ENCODE peak calls at places on chromosomes 6 and 20, in five cellular contexts. O is GM13976, V is spleen, T is psoas muscle, N is A549. W is an unnamed sample.

GRCh38 chr6:14263881-14264424 is 146.4 kb downstream of the CD83 start:
- DNase-seq in O (no peak), V (no peak), T (no peak), N (no peak), W (no peak)

GRCh38 chr6:16239798-16240123 is 1.4 kb downstream of the GMPR start:
- DNase-seq in O (no peak), V (no peak), T (no peak), N (peak), W (no peak)

GRCh38 chr6:5084192-5084786 is 852 bp upstream of the PPP1R3G start:
- DNase-seq in O (peak), V (peak), T (peak), N (no peak), W (no peak)

GRCh38 chr6:146287691-146288369 is 255.8 kb upstream of the RAB32 start:
- DNase-seq in O (no peak), V (no peak), T (no peak), N (no peak), W (no peak)

GRCh38 chr6:150169609-150170008 is 26.8 kb downstream of the PPP1R14C start:
- DNase-seq in O (no peak), V (no peak), T (no peak), N (no peak), W (no peak)

GRCh38 chr6:118893095-118893881 is 664 bp upstream of the ASF1A start:
- DNase-seq in O (peak), V (no peak), T (no peak), N (peak), W (no peak)

GRCh38 chr6:138590796-138591709 is 91.8 kb upstream of the NHSL1 start:
- DNase-seq in O (peak), V (no peak), T (no peak), N (peak), W (no peak)

GRCh38 chr6:27608916-27609883 is 136.3 kb upstream of the ZNF184 start:
- DNase-seq in O (peak), V (no peak), T (no peak), N (peak), W (peak)

GRCh38 chr6:137884428-137884827 is 17.4 kb downstream of the TNFAIP3 start:
- DNase-seq in O (no peak), V (no peak), T (no peak), N (no peak), W (no peak)

GRCh38 chr6:89035252-89036106 is 45.1 kb upstream of the PNRC1 start:
- DNase-seq in O (no peak), V (no peak), T (peak), N (peak), W (peak)

GRCh38 chr20:32116079-32116521 is 6.6 kb downstream of the TM9SF4 start:
- DNase-seq in O (no peak), V (no peak), T (no peak), N (no peak), W (peak)

DNA sequence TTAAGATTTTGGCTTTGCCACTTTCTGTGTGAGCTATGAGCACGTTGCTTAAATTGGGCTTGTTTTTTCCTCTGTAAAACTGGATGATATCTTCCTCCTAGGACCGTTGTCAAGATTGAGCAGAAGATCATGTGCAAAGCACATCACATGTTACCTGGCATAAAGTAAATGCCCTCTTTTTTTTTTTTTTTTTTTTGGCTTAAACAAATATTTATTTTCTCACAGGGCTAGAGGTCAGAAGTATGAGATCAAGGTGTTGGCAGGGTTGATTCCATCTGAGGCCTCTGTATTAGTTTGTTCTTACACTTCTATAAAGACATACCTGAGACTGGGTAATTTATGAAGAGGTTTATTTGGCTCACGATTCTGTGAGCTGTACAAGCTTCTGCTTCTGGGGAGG is 42.7 kb downstream of the TOX2 start:
- DNase-seq in O (no peak), V (no peak), T (no peak), N (no peak), W (no peak)
- TF ChIP-seq CTCF in O (no peak), V (no peak), T (no peak), N (no peak), W (no peak)

GRCh38 chr6:40848868-40849524 is 190.0 kb downstream of the UNC5CL start:
- DNase-seq in O (no peak), V (no peak), T (no peak), N (no peak), W (no peak)

GRCh38 chr6:40854592-40854991 is 184.4 kb downstream of the UNC5CL start:
- DNase-seq in O (no peak), V (no peak), T (no peak), N (no peak), W (no peak)

GRCh38 chr6:40856271-40856670 is 182.8 kb downstream of the UNC5CL start:
- DNase-seq in O (no peak), V (no peak), T (no peak), N (no peak), W (no peak)

GRCh38 chr6:40855481-40855880 is 183.5 kb downstream of the UNC5CL start:
- DNase-seq in O (no peak), V (no peak), T (no peak), N (no peak), W (no peak)

DNA sequence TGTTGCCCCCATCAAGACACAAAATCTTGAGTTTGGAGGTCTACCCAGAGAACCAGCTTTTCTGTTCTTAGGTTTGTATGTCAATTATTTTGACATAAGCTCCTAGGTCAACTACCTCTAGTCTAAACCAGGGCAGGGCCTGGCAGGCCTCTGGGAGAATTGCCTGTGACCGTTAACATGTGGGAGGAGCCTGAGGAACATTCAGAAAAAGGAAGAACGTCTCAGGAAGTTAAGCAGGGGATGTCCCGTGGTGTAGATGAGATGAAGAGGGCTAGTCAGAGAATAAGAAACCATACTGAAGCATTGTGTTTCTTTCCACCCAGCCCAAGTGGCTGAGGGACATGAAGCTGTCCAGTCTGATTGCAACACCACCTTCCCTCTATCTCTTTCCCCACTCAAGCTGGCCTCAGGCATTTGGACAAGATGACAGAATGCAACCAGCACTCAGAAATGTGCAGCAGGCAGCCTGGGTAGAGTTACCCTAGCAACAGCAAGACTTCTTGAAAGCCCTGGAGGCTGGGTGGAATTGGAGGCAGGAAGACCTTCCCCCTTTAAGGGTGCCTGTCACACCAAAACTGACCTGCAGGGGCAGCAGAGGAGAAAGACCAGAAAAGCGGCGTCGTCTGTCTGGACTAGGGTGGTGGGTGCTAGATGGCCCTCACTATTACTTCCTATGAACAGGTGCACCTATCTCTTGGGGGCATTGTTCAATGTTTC is 186.2 kb downstream of the UNC5CL start:
- DNase-seq in O (peak), V (no peak), T (no peak), N (no peak), W (no peak)
- TF ChIP-seq CTCF in O (no peak), V (no peak), T (peak), N (peak), W (no peak)

GRCh38 chr20:19073584-19074198 is 138.8 kb upstream of the SLC24A3 start:
- DNase-seq in O (no peak), V (no peak), T (no peak), N (no peak), W (no peak)
- TF ChIP-seq CTCF in O (peak), V (no peak), T (peak), N (peak), W (no peak)

GRCh38 chr20:44253528-44253927 is 6.4 kb downstream of the GDAP1L1 start:
- DNase-seq in O (no peak), V (no peak), T (no peak), N (peak), W (no peak)
- TF ChIP-seq CTCF in O (no peak), V (no peak), T (no peak), N (no peak), W (peak)

DNA sequence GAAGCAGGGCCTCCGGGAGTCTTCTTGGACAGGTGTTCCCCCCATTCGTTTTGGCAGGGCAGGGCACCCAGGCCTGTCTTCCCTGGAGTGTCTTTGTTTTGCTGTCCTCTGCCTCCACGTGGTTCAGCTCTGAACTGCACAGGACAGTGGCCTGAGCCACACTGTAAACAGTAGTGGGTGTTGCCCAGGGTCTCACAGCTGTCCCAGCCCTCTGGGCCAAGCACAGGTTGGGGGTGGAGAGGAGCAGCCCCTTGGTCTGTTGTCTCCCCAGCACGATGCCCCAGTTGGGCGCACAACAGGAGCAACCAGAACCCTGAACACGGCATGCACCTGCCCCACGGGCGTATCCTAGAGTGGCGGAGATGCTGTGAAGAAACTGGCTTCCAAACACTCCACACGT is 14.4 kb downstream of the CCDC167 start:
- DNase-seq in O (no peak), V (no peak), T (no peak), N (peak), W (no peak)
- TF ChIP-seq CTCF in O (no peak), V (no peak), T (no peak), N (no peak), W (no peak)

DNA sequence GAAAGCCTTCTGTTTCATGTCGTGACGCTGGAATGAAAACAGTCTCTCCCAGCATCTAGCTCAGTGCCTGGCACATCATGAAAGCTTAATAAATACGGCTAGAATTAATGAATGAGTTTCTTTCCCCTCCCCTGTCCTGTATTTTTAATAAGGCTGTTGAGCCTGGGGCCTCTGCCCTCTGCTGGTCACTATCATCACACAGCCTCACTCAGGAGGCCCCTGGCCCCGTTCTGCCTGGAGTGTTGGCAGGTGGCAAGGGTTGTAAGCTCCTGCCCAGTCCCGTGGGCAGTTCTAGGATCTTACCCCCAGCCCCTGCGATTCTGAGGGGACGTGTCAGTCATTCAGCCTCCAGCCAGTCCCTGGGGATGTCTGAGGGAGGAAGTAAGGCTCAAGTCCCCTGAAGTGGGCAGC is 41.4 kb downstream of the PHACTR3 start:
- DNase-seq in O (no peak), V (peak), T (no peak), N (no peak), W (no peak)
- TF ChIP-seq CTCF in O (no peak), V (no peak), T (no peak), N (no peak), W (peak)